ENCODE peak calls at places on chromosome 22, in eight cellular contexts. N is T-helper 17 cell; I is stimulated activated CD4-positive, alpha-beta T cell treated with anti-CD3 and anti-CD28 coated beads, Interleukin-15, amount 100 ng/mL, for 1 hour; D is adrenal gland; J is HT1080; R is cardiac muscle cell; V is fibroblast of gingiva; O is body of pancreas. Y is an unnamed sample.

GRCh38 chr22:44574581-44575343 is 76.7 kb upstream of the RTL6 start:
- DNase-seq in N (no peak), I (no peak), D (no peak), J (no peak), R (peak; percentile 32), V (no peak), O (no peak), Y (peak; percentile 23)

GRCh38 chr22:35457729-35458546 is 58.0 kb downstream of the MCM5 start:
- DNase-seq in N (no peak), I (no peak), D (no peak), J (no peak), R (no peak), V (no peak), O (no peak), Y (no peak)

GRCh38 chr22:35397095-35397904 is 2.6 kb upstream of the MCM5 start:
- DNase-seq in N (no peak), I (no peak), D (peak; percentile 48), J (no peak), R (no peak), V (no peak), O (peak; percentile 75), Y (no peak)

GRCh38 chr22:48577014-48577690 is 1250.5 kb downstream of the BRD1 start:
- DNase-seq in N (no peak), I (no peak), D (no peak), J (no peak), R (peak; percentile 12), V (no peak), O (no peak), Y (peak; percentile 44)

GRCh38 chr22:42316988-42317387 is 46.5 kb upstream of the TCF20 start:
- DNase-seq in N (no peak), I (no peak), D (no peak), J (peak; percentile 35), R (no peak), V (no peak), O (no peak), Y (no peak)

GRCh38 chr22:21974058-21974649 is 8.4 kb downstream of the TOP3B start:
- DNase-seq in N (no peak), I (no peak), D (no peak), J (no peak), R (no peak), V (no peak), O (no peak), Y (no peak)

GRCh38 chr22:35434061-35434750 is 34.3 kb downstream of the MCM5 start:
- DNase-seq in N (no peak), I (no peak), D (no peak), J (no peak), R (no peak), V (no peak), O (no peak), Y (no peak)

GRCh38 chr22:37546436-37547248 is 13.6 kb upstream of the CDC42EP1 start:
- DNase-seq in N (no peak), I (no peak), D (peak; percentile 95), J (no peak), R (peak; percentile 60), V (peak; percentile 91), O (peak; percentile 89), Y (peak; percentile 75)

GRCh38 chr22:23522642-23523251 is 57.3 kb downstream of the IGLL1 start:
- DNase-seq in N (no peak), I (no peak), D (no peak), J (no peak), R (peak; percentile 63), V (no peak), O (peak; percentile 21), Y (peak; percentile 38)

GRCh38 chr22:44260216-44261035 is 52.3 kb downstream of the SHISAL1 start:
- DNase-seq in N (no peak), I (no peak), D (peak; percentile 8), J (no peak), R (no peak), V (no peak), O (no peak), Y (peak; percentile 6)

GRCh38 chr22:32203181-32204105 is 1.4 kb downstream of the RFPL2 start:
- DNase-seq in N (no peak), I (no peak), D (no peak), J (no peak), R (no peak), V (no peak), O (no peak), Y (no peak)

GRCh38 chr22:42364641-42365336 is 67.4 kb downstream of the NFAM1 start:
- DNase-seq in N (no peak), I (no peak), D (no peak), J (no peak), R (no peak), V (peak; percentile 82), O (no peak), Y (no peak)

GRCh38 chr22:35540600-35541253 is at the start of gene RASD2:
- DNase-seq in N (no peak), I (peak; percentile 33), D (peak; percentile 60), J (no peak), R (peak; percentile 51), V (no peak), O (peak; percentile 25), Y (peak; percentile 70)

GRCh38 chr22:27159016-27159415 is 501.6 kb downstream of the MIAT start:
- DNase-seq in N (no peak), I (no peak), D (no peak), J (no peak), R (no peak), V (no peak), O (no peak), Y (no peak)

GRCh38 chr22:36856121-36856791 is 4.5 kb upstream of the NCF4 start:
- DNase-seq in N (peak; percentile 98), I (peak; percentile 93), D (peak; percentile 86), J (peak; percentile 62), R (peak; percentile 94), V (peak; percentile 74), O (peak; percentile 89), Y (peak; percentile 94)

GRCh38 chr22:20065896-20066616 is 14.0 kb upstream of the DGCR8 start:
- DNase-seq in N (no peak), I (no peak), D (no peak), J (no peak), R (no peak), V (no peak), O (no peak), Y (no peak)

GRCh38 chr22:35684270-35684700 is 33.4 kb upstream of the APOL5 start:
- DNase-seq in N (no peak), I (no peak), D (peak; percentile 29), J (peak; percentile 29), R (peak; percentile 34), V (peak; percentile 85), O (peak; percentile 14), Y (no peak)

GRCh38 chr22:35346596-35347220 is 34.2 kb upstream of the HMOX1 start:
- DNase-seq in N (no peak), I (no peak), D (no peak), J (no peak), R (no peak), V (no peak), O (no peak), Y (no peak)

GRCh38 chr22:23302171-23303002 is 122.1 kb downstream of the BCR start:
- DNase-seq in N (no peak), I (no peak), D (no peak), J (peak; percentile 64), R (no peak), V (no peak), O (no peak), Y (no peak)

GRCh38 chr22:40426671-40427070 is 56.3 kb downstream of the SGSM3 start:
- DNase-seq in N (no peak), I (no peak), D (peak; percentile 97), J (peak; percentile 11), R (no peak), V (no peak), O (peak; percentile 55), Y (peak; percentile 71)

GRCh38 chr22:46087816-46088277 is 62.5 kb upstream of the PPARA start:
- DNase-seq in N (no peak), I (no peak), D (peak; percentile 95), J (peak; percentile 93), R (no peak), V (peak; percentile 99), O (peak; percentile 94), Y (peak; percentile 93)

GRCh38 chr22:25488244-25489020 is 76.0 kb upstream of the GRK3 start:
- DNase-seq in N (no peak), I (no peak), D (peak; percentile 92), J (peak; percentile 58), R (peak; percentile 79), V (peak; percentile 54), O (peak; percentile 86), Y (peak; percentile 72)

GRCh38 chr22:40331706-40332105 is 14.6 kb upstream of the ADSL start:
- DNase-seq in N (no peak), I (no peak), D (no peak), J (no peak), R (no peak), V (no peak), O (no peak), Y (no peak)

GRCh38 chr22:36027579-36027959 is 1.1 kb downstream of the RBFOX2 start:
- DNase-seq in N (no peak), I (no peak), D (no peak), J (no peak), R (no peak), V (no peak), O (peak; percentile 5), Y (no peak)

Y was measured in psoas muscle.